ENCODE peak calls at places on chromosomes 12 and 14, in nine cellular contexts. U, M, J, P, X, Y, Z, O and V are unnamed samples.

GRCh38 chr12:38138225-38139221 is 178.1 kb upstream of the ALG10B start:
- DNase-seq in U (peak; percentile 51), M (peak; percentile 37), J (peak; percentile 72), P (no peak), X (no peak), Y (peak; percentile 76), Z (peak; percentile 73), O (peak; percentile 81), V (peak; percentile 68)

GRCh38 chr14:99681101-99681831 is 2.8 kb upstream of the CYP46A1 start:
- DNase-seq in U (no peak), M (no peak), J (no peak), P (no peak), X (no peak), Y (no peak), Z (no peak), O (no peak), V (no peak)

GRCh38 chr14:89013698-89014569 is 189.5 kb downstream of the TTC8 start:
- DNase-seq in U (no peak), M (no peak), J (no peak), P (no peak), X (no peak), Y (no peak), Z (no peak), O (no peak), V (no peak)

GRCh38 chr14:94880805-94881204 is 110.9 kb upstream of the GSC start:
- DNase-seq in U (no peak), M (no peak), J (no peak), P (no peak), X (no peak), Y (no peak), Z (no peak), O (no peak), V (no peak)

GRCh38 chr12:120229071-120229582 is 28.2 kb upstream of the RPLP0 start:
- DNase-seq in U (no peak), M (no peak), J (no peak), P (no peak), X (no peak), Y (no peak), Z (no peak), O (no peak), V (no peak)

GRCh38 chr14:100067971-100068959 is 3.0 kb downstream of the EVL start:
- DNase-seq in U (no peak), M (peak; percentile 93), J (peak; percentile 45), P (peak; percentile 20), X (peak; percentile 60), Y (peak; percentile 39), Z (no peak), O (peak; percentile 40), V (no peak)

GRCh38 chr12:23640754-23641153 is 308.7 kb downstream of the SOX5 start:
- DNase-seq in U (no peak), M (no peak), J (no peak), P (no peak), X (no peak), Y (no peak), Z (no peak), O (no peak), V (no peak)

GRCh38 chr12:123991402-123991951 is 18.5 kb downstream of the ZNF664 start:
- DNase-seq in U (no peak), M (no peak), J (no peak), P (no peak), X (no peak), Y (no peak), Z (no peak), O (no peak), V (no peak)

GRCh38 chr12:80829767-80830166 is 108.0 kb downstream of the LIN7A start:
- DNase-seq in U (no peak), M (no peak), J (no peak), P (no peak), X (no peak), Y (no peak), Z (no peak), O (no peak), V (no peak)

GRCh38 chr14:104219731-104220224 is 81.4 kb downstream of the KIF26A start:
- DNase-seq in U (no peak), M (no peak), J (no peak), P (no peak), X (no peak), Y (no peak), Z (no peak), O (no peak), V (no peak)

GRCh38 chr12:544142-544541 is 84.4 kb downstream of the B4GALNT3 start:
- DNase-seq in U (no peak), M (no peak), J (no peak), P (no peak), X (no peak), Y (no peak), Z (no peak), O (no peak), V (no peak)

GRCh38 chr12:29552994-29553748 is 55.7 kb upstream of the OVCH1 start:
- DNase-seq in U (no peak), M (no peak), J (no peak), P (no peak), X (no peak), Y (peak; percentile 23), Z (no peak), O (peak; percentile 20), V (no peak)

GRCh38 chr12:29556363-29556762 is 58.9 kb upstream of the OVCH1 start:
- DNase-seq in U (no peak), M (no peak), J (no peak), P (no peak), X (no peak), Y (no peak), Z (no peak), O (no peak), V (no peak)

GRCh38 chr12:29547844-29548243 is 50.4 kb upstream of the OVCH1 start:
- DNase-seq in U (no peak), M (no peak), J (no peak), P (no peak), X (no peak), Y (no peak), Z (no peak), O (no peak), V (no peak)

GRCh38 chr12:29552324-29552927 is 54.9 kb upstream of the OVCH1 start:
- DNase-seq in U (no peak), M (peak; percentile 37), J (peak; percentile 51), P (peak; percentile 74), X (no peak), Y (peak; percentile 74), Z (peak; percentile 44), O (peak; percentile 77), V (peak; percentile 78)

GRCh38 chr12:29551879-29552278 is 54.4 kb upstream of the OVCH1 start:
- DNase-seq in U (no peak), M (no peak), J (no peak), P (no peak), X (no peak), Y (no peak), Z (no peak), O (no peak), V (no peak)
- TF ChIP-seq CTCF in U (no peak), M (no peak), J (no peak), P (no peak), X (no peak), Y (no peak), Z (no peak), O (no peak), V (no peak)

DNA sequence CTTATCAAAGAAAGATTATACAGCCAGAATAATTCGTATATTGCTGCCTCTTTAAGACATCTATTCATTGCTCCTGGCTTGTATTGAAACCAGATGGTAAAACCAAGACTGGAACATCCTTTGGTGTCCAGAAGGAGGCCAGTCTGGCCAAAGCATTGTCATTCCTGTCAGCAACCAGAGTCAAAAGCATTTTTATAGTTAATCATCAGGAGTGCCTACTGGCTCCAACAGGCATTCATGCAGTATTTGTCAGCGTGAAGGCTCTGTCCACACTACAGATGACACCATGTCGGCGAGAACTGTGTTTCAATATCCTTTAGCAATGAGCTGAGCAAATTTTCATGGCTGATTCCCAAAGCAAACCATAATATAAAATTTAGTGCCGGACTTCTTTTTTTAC is 118.0 kb upstream of the G2E3 start:
- DNase-seq in U (no peak), M (no peak), J (no peak), P (no peak), X (no peak), Y (no peak), Z (no peak), O (no peak), V (no peak)
- TF ChIP-seq CTCF in U (no peak), M (no peak), J (no peak), P (no peak), X (no peak), Y (no peak), Z (no peak), O (no peak), V (no peak)

DNA sequence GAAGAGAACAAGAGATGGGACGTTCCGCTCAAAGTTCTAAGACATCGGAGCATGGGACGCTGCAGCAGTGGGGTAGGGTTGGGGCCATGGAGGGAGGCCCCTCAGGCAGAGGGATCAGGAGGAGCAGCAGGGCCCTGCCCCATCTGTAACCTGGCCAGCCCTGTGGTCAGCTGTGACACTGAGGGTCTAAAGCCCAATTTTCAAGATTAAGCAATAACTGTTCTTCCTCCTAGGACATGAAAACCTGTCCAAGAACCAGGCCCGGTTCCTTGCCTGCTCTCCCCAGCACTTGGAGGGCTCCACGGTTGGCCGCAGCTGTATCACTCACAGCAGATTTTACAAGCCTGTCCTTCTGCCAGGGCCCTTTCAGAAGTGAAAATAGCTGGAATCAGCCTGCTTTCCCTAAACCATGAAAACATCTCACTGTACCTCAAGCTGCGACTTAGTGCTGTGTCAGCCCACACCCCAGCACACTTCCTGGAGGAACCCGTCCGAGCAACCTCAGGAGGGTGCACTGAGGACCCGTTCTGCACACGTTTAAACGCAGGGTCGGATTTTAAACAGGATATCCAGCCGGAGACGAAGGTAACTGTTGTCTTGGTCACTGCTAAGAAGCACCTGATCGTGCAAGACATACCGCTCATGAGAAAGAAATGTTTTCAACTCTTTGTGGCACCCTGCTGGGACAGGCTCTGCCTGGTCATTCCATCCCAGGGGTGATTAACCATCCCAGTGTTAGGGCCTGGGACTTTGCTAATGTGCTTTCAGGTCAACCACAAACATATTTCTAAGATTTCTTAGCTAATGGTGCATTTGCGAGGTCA is 201.9 kb upstream of the DIO3 start:
- DNase-seq in U (no peak), M (no peak), J (peak; percentile 88), P (peak; percentile 42), X (no peak), Y (no peak), Z (no peak), O (no peak), V (peak; percentile 55)
- TF ChIP-seq CTCF in U (no peak), M (no peak), J (no peak), P (no peak), X (no peak), Y (no peak), Z (no peak), O (no peak), V (no peak)

GRCh38 chr12:40505327-40505726 is 186.9 kb upstream of the CNTN1 start:
- DNase-seq in U (no peak), M (no peak), J (no peak), P (no peak), X (no peak), Y (no peak), Z (no peak), O (no peak), V (no peak)

GRCh38 chr12:40502322-40502721 is 189.9 kb upstream of the CNTN1 start:
- DNase-seq in U (no peak), M (no peak), J (no peak), P (no peak), X (no peak), Y (no peak), Z (no peak), O (no peak), V (no peak)

DNA sequence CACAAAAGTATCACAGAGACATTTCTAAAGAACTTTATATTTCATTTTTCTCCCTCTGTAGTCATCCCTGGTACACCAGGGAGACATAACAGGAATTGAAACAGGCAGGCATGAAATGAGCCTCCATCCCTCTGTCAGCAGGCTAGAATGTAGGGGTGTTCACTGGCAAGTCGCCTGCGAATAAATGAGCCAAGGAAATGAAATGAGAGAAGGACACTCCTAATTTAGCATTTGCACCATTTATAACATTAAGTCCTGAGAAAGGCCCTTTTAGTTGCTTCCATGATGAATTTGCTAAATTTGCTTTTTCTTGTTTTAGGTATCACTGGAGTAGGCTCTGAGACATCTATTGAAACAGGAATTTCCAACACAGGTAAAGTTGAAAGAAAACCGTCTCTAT is 192.4 kb upstream of the CNTN1 start:
- DNase-seq in U (no peak), M (no peak), J (no peak), P (no peak), X (no peak), Y (no peak), Z (no peak), O (no peak), V (no peak)
- TF ChIP-seq CTCF in U (no peak), M (no peak), J (no peak), P (no peak), X (no peak), Y (no peak), Z (no peak), O (no peak), V (no peak)